ENCODE peak calls at places on chromosomes 6 and 20, in eight cellular contexts. T is NCI-H1694, V is Ammon's horn, F is astrocyte, P is left kidney, Y is putamen, U is hippocampal formation, Q is endothelial cell. I is an unnamed sample.

GRCh38 chr6:150269857-150270223 is 99.0 kb upstream of the IYD start:
- DNase-seq in T (no peak), U (no peak), P (no peak), F (peak; percentile 93), V (no peak), Y (no peak), Q (no peak), I (no peak)

GRCh38 chr20:19478320-19478719 is 265.9 kb downstream of the SLC24A3 start:
- DNase-seq in V (no peak), U (no peak), Y (no peak), P (no peak), F (no peak), T (no peak), Q (no peak), I (no peak)

GRCh38 chr6:75504902-75505233 is 11.3 kb upstream of the FILIP1 start:
- DNase-seq in U (no peak), P (no peak), F (no peak), Y (no peak), V (peak; percentile 7), Q (no peak), T (no peak), I (no peak)

GRCh38 chr6:12751694-12752304 is 35.2 kb downstream of the PHACTR1 start:
- DNase-seq in F (peak; percentile 38), V (peak; percentile 53), T (no peak), Q (peak; percentile 82), Y (no peak), U (peak; percentile 16), P (peak; percentile 93), I (no peak)

GRCh38 chr20:21099653-21100589 is 6.2 kb downstream of the LINC00237 start:
- DNase-seq in Q (peak; percentile 67), T (peak; percentile 46), U (peak; percentile 21), F (no peak), P (peak; percentile 64), V (peak; percentile 35), Y (peak; percentile 21), I (no peak)

GRCh38 chr6:4025681-4026080 is 53.3 kb downstream of the FAM217A start:
- DNase-seq in T (no peak), V (no peak), Q (no peak), U (no peak), P (no peak), F (no peak), Y (no peak), I (no peak)

GRCh38 chr20:54891907-54892306 is 416.5 kb downstream of the DOK5 start:
- DNase-seq in U (no peak), F (no peak), T (no peak), P (no peak), V (no peak), Y (no peak), Q (no peak), I (no peak)

GRCh38 chr6:116561377-116562018 is 7.9 kb downstream of the CALHM4 start:
- DNase-seq in U (peak; percentile 54), T (peak; percentile 38), V (peak; percentile 87), Q (peak; percentile 75), P (peak; percentile 82), Y (peak; percentile 63), F (peak; percentile 32), I (peak; percentile 64)

GRCh38 chr6:106411034-106411433 is 50.5 kb downstream of the CRYBG1 start:
- DNase-seq in T (no peak), V (no peak), Q (no peak), F (no peak), U (no peak), P (no peak), Y (no peak), I (no peak)

GRCh38 chr6:157266274-157267101 is 56.8 kb downstream of the TMEM242 start:
- DNase-seq in V (no peak), F (no peak), Q (no peak), T (no peak), U (no peak), P (no peak), Y (no peak), I (no peak)

GRCh38 chr6:3841711-3842565 is 7.2 kb upstream of the FAM50B start:
- DNase-seq in F (peak; percentile 79), T (no peak), U (no peak), Q (no peak), Y (no peak), V (no peak), P (no peak), I (no peak)

GRCh38 chr20:61558726-61559125 is 306.7 kb downstream of the CDH4 start:
- DNase-seq in P (no peak), F (peak; percentile 45), Y (no peak), U (no peak), Q (no peak), V (no peak), T (no peak), I (no peak)

GRCh38 chr20:57781901-57782300 is 72.1 kb upstream of the PMEPA1 start:
- DNase-seq in V (no peak), U (no peak), P (no peak), T (no peak), Q (no peak), Y (no peak), F (no peak), I (no peak)

GRCh38 chr6:166747644-166748595 is 120.9 kb upstream of the RPS6KA2 start:
- DNase-seq in F (no peak), Y (no peak), P (no peak), Q (no peak), T (no peak), U (no peak), V (no peak), I (no peak)